ENCODE peak calls at places on chromosomes 13 and 19, in five cellular contexts. F, O, X, H and N are unnamed samples.

GRCh38 chr13:109243311-109243951 is 543.0 kb downstream of the IRS2 start:
- DNase-seq in F (peak), O (peak), X (no peak), H (no peak), N (no peak)

GRCh38 chr19:49589391-49589790 is 1.6 kb upstream of the PRR12 start:
- DNase-seq in F (no peak), O (no peak), X (no peak), H (no peak), N (no peak)

GRCh38 chr19:44552324-44552723 is 22.8 kb upstream of the CEACAM20 start:
- DNase-seq in F (peak), O (peak), X (peak), H (peak), N (peak)

GRCh38 chr19:41691268-41691970 is 3.3 kb upstream of the CEACAM7 start:
- DNase-seq in F (peak), O (no peak), X (no peak), H (peak), N (peak)

GRCh38 chr19:51094696-51095279 is 12.1 kb upstream of the KLK14 start:
- DNase-seq in F (peak), O (no peak), X (no peak), H (peak), N (peak)

GRCh38 chr13:112725346-112726017 is 35.6 kb downstream of the ATP11A start:
- DNase-seq in F (no peak), O (peak), X (no peak), H (no peak), N (peak)

GRCh38 chr19:41734585-41734984 is 20.7 kb upstream of the CEACAM6 start:
- DNase-seq in F (no peak), O (no peak), X (no peak), H (no peak), N (no peak)

GRCh38 chr19:17420267-17420924 is 549 bp downstream of the MVB12A start:
- DNase-seq in F (no peak), O (no peak), X (no peak), H (peak), N (peak)

GRCh38 chr13:36819811-36820140 is 754 bp downstream of the RFXAP start:
- DNase-seq in F (no peak), O (no peak), X (no peak), H (peak), N (peak)

GRCh38 chr13:107669356-107669755 is 546.0 kb downstream of the LIG4 start:
- DNase-seq in F (no peak), O (no peak), X (no peak), H (no peak), N (no peak)

GRCh38 chr19:14479985-14480694 is 5.0 kb upstream of the PTGER1 start:
- DNase-seq in F (peak), O (no peak), X (no peak), H (peak), N (peak)

GRCh38 chr13:30401347-30401746 is 20.9 kb upstream of the UBE2L5 start:
- DNase-seq in F (no peak), O (no peak), X (no peak), H (no peak), N (no peak)

GRCh38 chr19:55688422-55689218 is 13.6 kb downstream of the EPN1 start:
- DNase-seq in F (no peak), O (no peak), X (no peak), H (peak), N (no peak)
- H3K4me3 ChIP-seq in F (no peak), O (no peak), X (no peak), H (no peak), N (no peak)

DNA sequence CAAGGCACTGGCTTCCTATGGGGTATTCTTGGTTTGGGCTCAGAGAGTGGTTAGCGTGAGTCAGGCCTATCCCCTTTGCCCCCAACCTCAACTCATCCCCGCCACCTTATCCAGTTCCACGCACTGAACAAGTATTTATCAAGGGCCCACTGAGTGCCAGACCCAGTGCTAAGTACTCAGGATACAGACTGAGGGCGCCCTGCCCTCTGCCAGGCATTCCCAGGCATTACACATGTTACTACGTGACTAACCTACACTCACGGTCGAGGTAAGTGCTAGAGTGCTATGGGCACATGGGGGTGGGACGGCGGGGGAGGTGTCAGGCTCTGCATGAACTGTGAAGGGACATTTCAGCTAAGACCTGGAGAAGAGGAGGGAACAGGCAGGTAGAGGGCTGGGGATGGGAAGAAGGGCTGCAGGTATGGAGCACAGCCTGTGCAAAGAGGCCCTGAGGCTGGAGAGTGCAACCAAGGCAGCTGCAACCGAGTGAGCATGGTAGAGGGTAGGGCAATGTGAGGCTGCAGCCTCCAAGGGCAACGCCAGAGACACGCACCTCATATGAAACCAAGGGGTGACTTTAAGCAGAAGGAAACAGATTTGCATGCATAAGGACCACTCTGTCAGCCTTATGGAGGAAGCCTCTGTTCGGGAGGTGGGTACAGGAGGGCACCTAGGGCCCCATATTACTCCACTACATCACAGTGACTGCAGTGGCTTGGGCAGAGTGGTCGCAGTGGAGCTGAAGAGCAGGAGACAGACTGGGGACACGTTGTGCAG is 22.5 kb downstream of the DHRS12 start:
- DNase-seq in F (no peak), O (peak), X (no peak), H (no peak), N (peak)
- TF ChIP-seq MAX in F (no peak), O (no peak), X (no peak), H (no peak), N (peak)

GRCh38 chr13:97234236-97234635 is 12.1 kb downstream of the MBNL2 start:
- DNase-seq in F (no peak), O (no peak), X (no peak), H (no peak), N (no peak)

GRCh38 chr13:97231118-97231831 is 9.1 kb downstream of the MBNL2 start:
- DNase-seq in F (no peak), O (no peak), X (no peak), H (no peak), N (no peak)

GRCh38 chr13:97233499-97233898 is 11.4 kb downstream of the MBNL2 start:
- DNase-seq in F (no peak), O (no peak), X (no peak), H (no peak), N (no peak)

GRCh38 chr13:97229699-97230098 is 7.6 kb downstream of the MBNL2 start:
- DNase-seq in F (no peak), O (no peak), X (no peak), H (no peak), N (no peak)

DNA sequence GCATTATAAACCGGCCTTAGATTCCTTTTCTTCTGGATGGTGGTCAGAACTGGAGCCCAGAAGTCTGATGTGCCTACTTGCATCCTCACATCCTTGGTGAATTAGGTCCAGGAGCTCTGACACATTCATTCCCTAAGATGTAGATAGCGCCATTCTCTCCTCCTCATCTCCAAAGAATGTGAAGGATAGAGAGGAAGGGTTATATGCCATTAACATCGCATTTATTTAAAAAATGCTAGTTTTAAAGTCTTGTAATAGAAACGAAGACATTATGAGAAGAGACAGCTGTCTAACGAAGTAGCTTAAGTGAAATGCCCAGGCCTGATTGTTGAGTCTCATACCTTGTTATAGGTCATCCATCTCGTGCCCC is 9.7 kb downstream of the MBNL2 start:
- DNase-seq in F (no peak), O (no peak), X (no peak), H (no peak), N (no peak)
- TF ChIP-seq CTCF in F (no peak), O (no peak), X (no peak), H (no peak), N (no peak)

GRCh38 chr13:24100152-24100551 is 60.4 kb upstream of the SPATA13 start:
- DNase-seq in F (no peak), O (no peak), X (no peak), H (no peak), N (no peak)

GRCh38 chr13:24097064-24097463 is 63.5 kb upstream of the SPATA13 start:
- DNase-seq in F (no peak), O (no peak), X (no peak), H (no peak), N (peak)

GRCh38 chr13:24092108-24092507 is 68.4 kb upstream of the SPATA13 start:
- DNase-seq in F (no peak), O (no peak), X (no peak), H (no peak), N (no peak)

GRCh38 chr13:24096659-24097058 is 63.9 kb upstream of the SPATA13 start:
- DNase-seq in F (no peak), O (no peak), X (no peak), H (no peak), N (no peak)

GRCh38 chr13:24097667-24098066 is 62.9 kb upstream of the SPATA13 start:
- DNase-seq in F (no peak), O (no peak), X (no peak), H (no peak), N (peak)
- H3K4me3 ChIP-seq in F (no peak), O (no peak), X (no peak), H (no peak), N (no peak)

DNA sequence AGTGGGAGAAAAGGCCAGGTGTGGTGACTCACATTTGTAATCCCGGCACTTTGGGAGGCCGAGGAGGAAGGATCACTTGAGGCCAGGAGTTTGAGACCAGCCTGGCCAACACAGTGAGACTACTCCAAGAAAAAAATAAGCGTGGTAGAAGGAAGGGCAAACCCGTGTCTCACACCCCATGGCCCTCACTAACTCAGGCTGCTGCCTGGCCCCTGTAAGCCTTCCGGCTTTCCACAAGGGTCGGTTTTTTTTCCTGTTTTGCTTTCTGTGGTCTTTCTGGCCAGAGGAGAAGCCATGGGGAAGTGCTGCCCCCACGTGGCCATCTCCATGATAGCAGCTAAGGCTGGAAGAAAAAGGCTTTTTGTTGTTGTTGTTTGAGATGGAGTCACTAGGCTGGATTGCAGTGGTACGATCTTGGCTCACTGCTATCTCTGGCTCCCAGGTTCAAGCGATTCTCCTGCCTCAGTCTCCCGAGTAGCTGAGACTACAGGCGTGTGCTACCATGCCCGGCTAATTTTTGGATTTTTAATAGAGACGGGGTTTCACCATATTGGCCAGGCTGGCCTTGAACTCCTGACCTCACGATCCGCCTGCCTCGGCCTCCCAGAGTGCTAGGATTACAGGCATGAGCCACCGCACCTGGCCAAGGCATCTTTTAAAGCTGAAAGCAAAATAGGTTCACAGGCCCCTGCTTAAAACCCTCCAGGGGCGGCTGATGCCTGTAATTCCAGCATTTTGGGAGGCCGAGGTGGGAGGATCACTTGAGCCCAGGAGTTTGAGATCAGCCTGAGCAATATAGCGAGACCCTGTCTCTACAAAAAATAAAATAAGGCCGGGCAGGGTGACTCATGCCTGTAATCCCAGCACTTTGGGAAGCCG is 7.5 kb upstream of the ARHGEF18 start:
- DNase-seq in F (peak), O (peak), X (peak), H (peak), N (peak)
- TF ChIP-seq MAX in F (no peak), O (no peak), X (no peak), H (peak), N (peak)

GRCh38 chr19:35860818-35861639 is 4.3 kb downstream of the KIRREL2 start:
- DNase-seq in F (no peak), O (no peak), X (peak), H (peak), N (no peak)

GRCh38 chr19:35861640-35862160 is 5.0 kb downstream of the KIRREL2 start:
- DNase-seq in F (no peak), O (no peak), X (no peak), H (no peak), N (no peak)

GRCh38 chr19:35862528-35862927 is 5.8 kb downstream of the KIRREL2 start:
- DNase-seq in F (no peak), O (no peak), X (no peak), H (peak), N (no peak)

GRCh38 chr19:35860436-35860817 is 3.7 kb downstream of the KIRREL2 start:
- DNase-seq in F (no peak), O (no peak), X (no peak), H (no peak), N (no peak)

DNA sequence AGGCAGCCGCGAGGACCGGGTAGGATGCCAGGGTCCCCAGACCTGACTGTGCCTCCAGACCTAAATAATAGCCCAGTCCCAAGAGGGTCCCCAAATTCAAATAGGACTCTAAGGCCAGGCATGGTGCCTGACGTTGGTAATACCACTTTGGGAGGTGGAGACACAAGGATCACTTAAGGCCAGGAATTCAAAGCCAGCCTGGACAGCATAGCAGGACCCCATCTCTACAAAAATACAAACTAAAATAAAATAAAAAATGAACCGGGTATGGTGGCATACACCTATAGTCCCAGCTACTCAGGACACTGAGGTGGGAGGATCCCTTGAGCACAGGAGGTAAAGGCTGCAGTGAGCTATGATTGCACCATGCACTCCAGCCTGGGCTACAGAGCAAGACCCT is 5.4 kb upstream of the APLP1 start:
- DNase-seq in F (no peak), O (no peak), X (no peak), H (no peak), N (no peak)
- TF ChIP-seq CTCF in F (no peak), O (no peak), X (no peak), H (no peak), N (no peak)

GRCh38 chr19:10517760-10518443 is 655 bp upstream of the S1PR5 start:
- DNase-seq in F (peak), O (no peak), X (no peak), H (peak), N (peak)

GRCh38 chr19:10516671-10517286 is 468 bp downstream of the S1PR5 start:
- DNase-seq in F (no peak), O (no peak), X (no peak), H (no peak), N (no peak)

GRCh38 chr19:10518444-10519361 is 1.5 kb upstream of the S1PR5 start:
- DNase-seq in F (no peak), O (no peak), X (no peak), H (peak), N (no peak)

GRCh38 chr19:10516064-10516385 is 1.2 kb downstream of the S1PR5 start:
- DNase-seq in F (no peak), O (no peak), X (no peak), H (no peak), N (no peak)

DNA sequence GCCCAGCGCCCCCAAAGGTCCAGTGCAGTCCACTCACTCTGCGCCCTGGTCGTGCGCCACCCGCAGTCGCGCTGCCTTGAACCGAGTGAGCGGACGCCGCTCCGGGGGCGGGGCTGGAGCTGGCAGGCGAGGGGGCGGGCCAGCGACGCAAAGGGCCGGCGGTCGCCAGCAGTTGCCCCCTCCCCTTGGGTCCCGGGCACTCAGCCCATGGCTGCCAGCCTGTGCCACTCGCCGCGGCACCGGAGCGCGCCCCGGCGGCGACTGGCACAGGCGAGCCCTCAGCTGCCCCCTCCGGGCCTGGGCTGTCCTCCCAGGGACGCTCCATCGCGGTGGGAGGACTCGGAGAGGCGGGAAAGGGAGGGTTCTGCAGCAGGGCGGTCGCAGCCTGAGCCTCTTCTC is at the start of gene S1PR5:
- DNase-seq in F (peak), O (no peak), X (no peak), H (peak), N (no peak)
- H3K4me3 ChIP-seq in F (peak), O (peak), X (peak), H (peak), N (peak)

GRCh38 chr13:46121033-46121432 is 16.2 kb upstream of the CPB2 start:
- DNase-seq in F (no peak), O (no peak), X (no peak), H (no peak), N (no peak)
- TF ChIP-seq MAX in F (no peak), O (no peak), X (no peak), H (no peak), N (no peak)